ENCODE peak calls at places on chromosomes 6 and 20, in seven cellular contexts. X is HepG2, M is SK-N-SH, H is H1, T is K562, I is GM12878, W is GM12891. O is an unnamed sample.

GRCh38 chr6:23081701-23082100 is 512.3 kb downstream of the HDGFL1 start:
- DNase-seq in X (no peak), M (no peak), H (no peak), T (no peak), I (no peak), W (no peak), O (no peak)

GRCh38 chr20:17650301-17650761 is 31.7 kb downstream of the RRBP1 start:
- DNase-seq in X (no peak), M (no peak), H (no peak), T (no peak), I (no peak), W (no peak), O (no peak)

GRCh38 chr20:58523916-58524315 is 8.7 kb upstream of the APCDD1L start:
- DNase-seq in X (no peak), M (no peak), H (no peak), T (no peak), I (no peak), W (no peak), O (no peak)

GRCh38 chr6:87551799-87552198 is 38.0 kb downstream of the RARS2 start:
- DNase-seq in X (no peak), M (no peak), H (no peak), T (no peak), I (no peak), W (no peak), O (no peak)

GRCh38 chr6:105077592-105078463 is 102.0 kb downstream of the POPDC3 start:
- DNase-seq in X (peak; percentile 51), M (peak; percentile 31), H (no peak), T (peak; percentile 21), I (no peak), W (no peak), O (no peak)

GRCh38 chr6:31969712-31970603 is 2.0 kb downstream of the DXO start:
- DNase-seq in X (no peak), M (no peak), H (no peak), T (peak; percentile 50), I (no peak), W (no peak), O (no peak)

GRCh38 chr6:138996524-138996923 is 8.5 kb upstream of the REPS1 start:
- DNase-seq in X (no peak), M (no peak), H (no peak), T (no peak), I (no peak), W (no peak), O (no peak)

GRCh38 chr6:5179917-5180316 is 80.8 kb downstream of the LYRM4 start:
- DNase-seq in X (no peak), M (no peak), H (no peak), T (no peak), I (no peak), W (no peak), O (no peak)

GRCh38 chr6:32604434-32604877 is 14.8 kb upstream of the HLA-DRB1 start:
- DNase-seq in X (no peak), M (no peak), H (no peak), T (no peak), I (peak; percentile 82), W (no peak), O (no peak)

GRCh38 chr20:34980543-34981213 is 25.0 kb downstream of the MYH7B start:
- DNase-seq in X (no peak), M (peak; percentile 61), H (peak; percentile 49), T (peak; percentile 50), I (no peak), W (no peak), O (no peak)

GRCh38 chr6:125537090-125537489 is 212.3 kb upstream of the HEY2 start:
- DNase-seq in X (no peak), M (no peak), H (no peak), T (no peak), I (no peak), W (no peak), O (no peak)

GRCh38 chr6:56764081-56764566 is 121.4 kb upstream of the DST start:
- DNase-seq in X (peak; percentile 69), M (peak; percentile 19), H (no peak), T (peak; percentile 7), I (peak; percentile 84), W (no peak), O (no peak)

GRCh38 chr6:17107768-17108325 is 6.0 kb downstream of the STMND1 start:
- DNase-seq in X (no peak), M (no peak), H (no peak), T (no peak), I (no peak), W (no peak), O (no peak)

GRCh38 chr6:4134841-4135664 is at the start of gene ECI2:
- DNase-seq in X (peak; percentile 71), M (peak; percentile 81), H (peak; percentile 85), T (peak; percentile 69), I (no peak), W (peak; percentile 36), O (peak; percentile 36)

GRCh38 chr20:23257106-23257761 is 93.4 kb upstream of the NXT1 start:
- DNase-seq in X (no peak), M (no peak), H (peak; percentile 30), T (no peak), I (no peak), W (no peak), O (no peak)

GRCh38 chr20:56417402-56417801 is 5.3 kb downstream of the CASS4 start:
- DNase-seq in X (no peak), M (no peak), H (no peak), T (no peak), I (no peak), W (no peak), O (no peak)

GRCh38 chr6:29724937-29725869 is 2.0 kb downstream of the HLA-F start:
- DNase-seq in X (no peak), M (no peak), H (no peak), T (no peak), I (no peak), W (no peak), O (no peak)

GRCh38 chr6:29725981-29726380 is 2.7 kb downstream of the HLA-F start:
- DNase-seq in X (no peak), M (no peak), H (no peak), T (no peak), I (no peak), W (no peak), O (no peak)

GRCh38 chr6:29726795-29727194 is 3.6 kb downstream of the HLA-F start:
- DNase-seq in X (no peak), M (no peak), H (no peak), T (no peak), I (no peak), W (no peak), O (no peak)

GRCh38 chr6:29722773-29723665 is at the start of gene HLA-F:
- DNase-seq in X (peak; percentile 63), M (peak; percentile 70), H (peak; percentile 83), T (no peak), I (peak; percentile 92), W (peak; percentile 81), O (peak; percentile 79)

GRCh38 chr6:29723666-29724588 is 693 bp downstream of the HLA-F start:
- DNase-seq in X (no peak), M (peak; percentile 27), H (peak; percentile 83), T (peak; percentile 27), I (no peak), W (peak; percentile 61), O (peak; percentile 76)
- TF ChIP-seq TAF1 in X (peak; percentile 33), M (no peak), H (no peak), T (no peak), I (peak; percentile 64), W (peak; percentile 64), O (no peak)

GRCh38 chr20:9211016-9211760 is 142.3 kb downstream of the PLCB4 start:
- DNase-seq in X (no peak), M (no peak), H (no peak), T (peak; percentile 47), I (no peak), W (no peak), O (no peak)

GRCh38 chr20:9215539-9215938 is 146.7 kb downstream of the PLCB4 start:
- DNase-seq in X (peak; percentile 41), M (peak; percentile 15), H (no peak), T (no peak), I (no peak), W (no peak), O (no peak)

GRCh38 chr20:9218412-9219001 is 149.6 kb downstream of the PLCB4 start:
- DNase-seq in X (no peak), M (no peak), H (no peak), T (peak; percentile 6), I (no peak), W (no peak), O (no peak)

DNA sequence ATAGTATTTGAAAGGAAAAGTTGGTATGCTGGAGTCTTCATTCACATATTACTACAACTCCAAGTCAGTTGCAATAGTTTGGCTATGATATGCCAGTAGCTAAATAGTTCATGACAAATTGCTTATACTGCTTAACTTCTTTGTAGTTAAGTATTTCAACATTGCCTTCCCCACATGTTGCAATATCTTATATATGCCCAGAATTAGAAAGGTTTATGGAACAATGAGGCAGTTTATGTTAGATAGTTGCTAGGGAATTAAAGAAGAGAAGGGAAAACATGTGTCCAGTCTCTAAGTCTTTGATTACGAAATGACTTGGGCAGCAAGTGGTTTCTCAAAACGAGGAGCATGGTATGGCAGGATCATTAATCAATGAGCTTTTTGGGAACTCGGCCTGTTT is 145.8 kb downstream of the PLCB4 start:
- DNase-seq in X (no peak), M (no peak), H (no peak), T (no peak), I (no peak), W (no peak), O (no peak)
- TF ChIP-seq TAF1 in X (no peak), M (no peak), H (no peak), T (no peak), I (no peak), W (no peak), O (no peak)

GRCh38 chr20:53923745-53924369 is 146.5 kb downstream of the BCAS1 start:
- DNase-seq in X (no peak), M (no peak), H (no peak), T (no peak), I (no peak), W (no peak), O (no peak)
- TF ChIP-seq TAF1 in X (no peak), M (no peak), H (no peak), T (no peak), I (no peak), W (no peak), O (no peak)

GRCh38 chr20:3701061-3701998 is 11.1 kb downstream of the SIGLEC1 start:
- DNase-seq in X (peak; percentile 38), M (peak; percentile 7), H (no peak), T (no peak), I (no peak), W (no peak), O (no peak)
- TF ChIP-seq TAF1 in X (no peak), M (no peak), H (no peak), T (no peak), I (no peak), W (no peak), O (no peak)

DNA sequence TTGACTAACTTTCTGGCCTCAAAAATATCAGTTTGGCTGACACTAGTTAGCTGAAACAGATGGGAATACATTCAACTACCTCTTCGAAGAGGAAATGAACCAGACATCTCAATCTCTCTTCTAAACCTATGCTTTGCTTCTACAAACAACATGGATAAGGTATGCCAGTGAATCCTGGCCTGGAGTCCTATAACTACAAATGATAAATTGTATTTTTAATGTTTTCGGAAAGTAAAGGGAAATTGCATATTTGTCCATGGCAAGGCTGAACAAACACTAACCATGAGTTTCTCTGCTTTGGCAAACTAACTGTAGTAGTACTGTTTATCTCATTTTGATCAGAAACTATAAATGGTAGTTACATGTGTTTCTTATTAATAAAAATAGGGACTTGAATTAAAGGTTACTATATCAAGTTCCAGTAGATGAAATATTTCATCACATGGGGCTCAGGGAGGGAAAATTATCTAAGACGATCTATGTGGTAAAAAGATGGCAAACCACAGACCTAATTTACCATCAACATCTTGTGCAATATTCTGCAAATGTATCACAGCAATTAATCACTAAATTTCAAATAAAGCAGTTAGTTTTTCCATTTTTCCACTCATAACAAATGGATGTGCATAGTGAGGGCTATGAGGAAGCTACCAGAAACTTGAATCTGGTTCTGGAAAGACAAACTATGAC is 76.8 kb downstream of the COL12A1 start:
- DNase-seq in X (no peak), M (no peak), H (no peak), T (no peak), I (no peak), W (no peak), O (no peak)
- TF ChIP-seq TAF1 in X (no peak), M (no peak), H (no peak), T (no peak), I (no peak), W (no peak), O (no peak)

O was measured in GM12892.